ENCODE peak calls at places on chromosome 4, in eight cellular contexts. One of them, this sample, is unnamed.

GRCh38 chr4:11904991-11905760 is 476.5 kb upstream of the HS3ST1 start:
- DNase-seq in osteoblast: no peak
- DNase-seq in right lobe of liver: no peak
- DNase-seq in uterus: no peak
- DNase-seq in neural progenitor cell: no peak
- DNase-seq in cardiac muscle cell: peak; percentile 7
- DNase-seq in right atrium auricular region: no peak
- DNase-seq in transverse colon: no peak
- DNase-seq in this sample: no peak

GRCh38 chr4:40526741-40527140 is 102.9 kb downstream of the RBM47 start:
- DNase-seq in osteoblast: no peak
- DNase-seq in cardiac muscle cell: no peak
- DNase-seq in uterus: no peak
- DNase-seq in transverse colon: no peak
- DNase-seq in right lobe of liver: no peak
- DNase-seq in neural progenitor cell: no peak
- DNase-seq in right atrium auricular region: no peak
- DNase-seq in this sample: no peak

GRCh38 chr4:80070880-80071620 is 2.0 kb downstream of the ANTXR2 start:
- DNase-seq in osteoblast: peak; percentile 23
- DNase-seq in cardiac muscle cell: no peak
- DNase-seq in uterus: no peak
- DNase-seq in right atrium auricular region: no peak
- DNase-seq in transverse colon: no peak
- DNase-seq in right lobe of liver: no peak
- DNase-seq in neural progenitor cell: no peak
- DNase-seq in this sample: no peak

GRCh38 chr4:82352825-82353370 is 20.9 kb downstream of the HNRNPD start:
- DNase-seq in uterus: no peak
- DNase-seq in neural progenitor cell: no peak
- DNase-seq in cardiac muscle cell: no peak
- DNase-seq in osteoblast: no peak
- DNase-seq in right atrium auricular region: no peak
- DNase-seq in transverse colon: no peak
- DNase-seq in right lobe of liver: no peak
- DNase-seq in this sample: no peak

GRCh38 chr4:47224361-47224760 is 193.0 kb downstream of the GABRB1 start:
- DNase-seq in uterus: no peak
- DNase-seq in right lobe of liver: no peak
- DNase-seq in transverse colon: no peak
- DNase-seq in osteoblast: no peak
- DNase-seq in right atrium auricular region: no peak
- DNase-seq in neural progenitor cell: no peak
- DNase-seq in cardiac muscle cell: no peak
- DNase-seq in this sample: no peak

GRCh38 chr4:143025111-143025704 is 159.5 kb upstream of the USP38 start:
- DNase-seq in right lobe of liver: no peak
- DNase-seq in neural progenitor cell: peak; percentile 54
- DNase-seq in osteoblast: peak; percentile 82
- DNase-seq in cardiac muscle cell: peak; percentile 10
- DNase-seq in transverse colon: no peak
- DNase-seq in uterus: no peak
- DNase-seq in right atrium auricular region: no peak
- DNase-seq in this sample: no peak

GRCh38 chr4:175066923-175067627 is 148.9 kb downstream of the ADAM29 start:
- DNase-seq in cardiac muscle cell: no peak
- DNase-seq in uterus: no peak
- DNase-seq in neural progenitor cell: no peak
- DNase-seq in osteoblast: no peak
- DNase-seq in right lobe of liver: no peak
- DNase-seq in right atrium auricular region: no peak
- DNase-seq in transverse colon: no peak
- DNase-seq in this sample: no peak

GRCh38 chr4:44446801-44447562 is 1.6 kb downstream of the KCTD8 start:
- DNase-seq in neural progenitor cell: peak; percentile 36
- DNase-seq in osteoblast: peak; percentile 57
- DNase-seq in cardiac muscle cell: no peak
- DNase-seq in right atrium auricular region: no peak
- DNase-seq in right lobe of liver: no peak
- DNase-seq in uterus: no peak
- DNase-seq in transverse colon: no peak
- DNase-seq in this sample: no peak

GRCh38 chr4:141388483-141388882 is 167.8 kb downstream of the ZNF330 start:
- DNase-seq in cardiac muscle cell: no peak
- DNase-seq in uterus: no peak
- DNase-seq in right lobe of liver: no peak
- DNase-seq in transverse colon: no peak
- DNase-seq in osteoblast: peak; percentile 78
- DNase-seq in neural progenitor cell: no peak
- DNase-seq in right atrium auricular region: no peak
- DNase-seq in this sample: no peak

GRCh38 chr4:109302366-109303140 is at the start of gene COL25A1:
- DNase-seq in right lobe of liver: peak; percentile 45
- DNase-seq in transverse colon: peak; percentile 11
- DNase-seq in cardiac muscle cell: peak; percentile 97
- DNase-seq in osteoblast: peak; percentile 85
- DNase-seq in neural progenitor cell: peak; percentile 95
- DNase-seq in right atrium auricular region: no peak
- DNase-seq in uterus: peak; percentile 43
- DNase-seq in this sample: peak; percentile 87

GRCh38 chr4:675036-675804 is 878 bp downstream of the MYL5 start:
- DNase-seq in right atrium auricular region: no peak
- DNase-seq in neural progenitor cell: no peak
- DNase-seq in right lobe of liver: no peak
- DNase-seq in osteoblast: peak; percentile 94
- DNase-seq in transverse colon: peak; percentile 21
- DNase-seq in cardiac muscle cell: no peak
- DNase-seq in uterus: no peak
- DNase-seq in this sample: no peak

GRCh38 chr4:175807596-175807995 is 4.5 kb downstream of the GPM6A start:
- DNase-seq in cardiac muscle cell: no peak
- DNase-seq in neural progenitor cell: no peak
- DNase-seq in right lobe of liver: no peak
- DNase-seq in osteoblast: no peak
- DNase-seq in uterus: no peak
- DNase-seq in right atrium auricular region: no peak
- DNase-seq in transverse colon: no peak
- DNase-seq in this sample: no peak

GRCh38 chr4:180641495-180641894 is 1601.7 kb upstream of the TENM3 start:
- DNase-seq in osteoblast: no peak
- DNase-seq in transverse colon: no peak
- DNase-seq in right atrium auricular region: no peak
- DNase-seq in uterus: no peak
- DNase-seq in right lobe of liver: no peak
- DNase-seq in neural progenitor cell: no peak
- DNase-seq in cardiac muscle cell: no peak
- DNase-seq in this sample: no peak

GRCh38 chr4:158914178-158914577 is 145.4 kb downstream of the FNIP2 start:
- DNase-seq in neural progenitor cell: no peak
- DNase-seq in cardiac muscle cell: no peak
- DNase-seq in uterus: no peak
- DNase-seq in right atrium auricular region: no peak
- DNase-seq in transverse colon: no peak
- DNase-seq in osteoblast: peak; percentile 61
- DNase-seq in right lobe of liver: no peak
- DNase-seq in this sample: no peak

GRCh38 chr4:163688856-163689255 is 194.4 kb downstream of the TMA16 start:
- DNase-seq in cardiac muscle cell: no peak
- DNase-seq in transverse colon: no peak
- DNase-seq in right atrium auricular region: no peak
- DNase-seq in osteoblast: no peak
- DNase-seq in uterus: no peak
- DNase-seq in right lobe of liver: no peak
- DNase-seq in neural progenitor cell: no peak
- DNase-seq in this sample: no peak

GRCh38 chr4:39255916-39256315 is 73.6 kb downstream of the WDR19 start:
- DNase-seq in uterus: no peak
- DNase-seq in transverse colon: no peak
- DNase-seq in cardiac muscle cell: no peak
- DNase-seq in right atrium auricular region: no peak
- DNase-seq in osteoblast: no peak
- DNase-seq in neural progenitor cell: no peak
- DNase-seq in right lobe of liver: no peak
- DNase-seq in this sample: no peak

GRCh38 chr4:184977747-184978146 is 40.5 kb upstream of the HELT start:
- DNase-seq in transverse colon: no peak
- DNase-seq in right atrium auricular region: no peak
- DNase-seq in uterus: no peak
- DNase-seq in neural progenitor cell: no peak
- DNase-seq in right lobe of liver: no peak
- DNase-seq in cardiac muscle cell: no peak
- DNase-seq in osteoblast: no peak
- DNase-seq in this sample: no peak

GRCh38 chr4:108010167-108010566 is 20.5 kb downstream of the HADH start:
- DNase-seq in transverse colon: no peak
- DNase-seq in cardiac muscle cell: no peak
- DNase-seq in osteoblast: peak; percentile 88
- DNase-seq in uterus: no peak
- DNase-seq in right atrium auricular region: no peak
- DNase-seq in right lobe of liver: no peak
- DNase-seq in neural progenitor cell: no peak
- DNase-seq in this sample: no peak

GRCh38 chr4:6607368-6608050 is 32.5 kb downstream of the MAN2B2 start:
- DNase-seq in neural progenitor cell: no peak
- DNase-seq in cardiac muscle cell: no peak
- DNase-seq in uterus: no peak
- DNase-seq in osteoblast: peak; percentile 55
- DNase-seq in right atrium auricular region: no peak
- DNase-seq in right lobe of liver: no peak
- DNase-seq in transverse colon: no peak
- DNase-seq in this sample: no peak

GRCh38 chr4:76208005-76208765 is 5.4 kb downstream of the SCARB2 start:
- DNase-seq in neural progenitor cell: no peak
- DNase-seq in uterus: peak; percentile 73
- DNase-seq in osteoblast: peak; percentile 88
- DNase-seq in cardiac muscle cell: no peak
- DNase-seq in transverse colon: peak; percentile 82
- DNase-seq in right lobe of liver: peak; percentile 81
- DNase-seq in right atrium auricular region: peak; percentile 93
- DNase-seq in this sample: peak; percentile 84

GRCh38 chr4:48767055-48767454 is 13.0 kb downstream of the FRYL start:
- DNase-seq in right lobe of liver: no peak
- DNase-seq in uterus: no peak
- DNase-seq in cardiac muscle cell: no peak
- DNase-seq in osteoblast: no peak
- DNase-seq in right atrium auricular region: no peak
- DNase-seq in neural progenitor cell: no peak
- DNase-seq in transverse colon: no peak
- DNase-seq in this sample: no peak

DNA sequence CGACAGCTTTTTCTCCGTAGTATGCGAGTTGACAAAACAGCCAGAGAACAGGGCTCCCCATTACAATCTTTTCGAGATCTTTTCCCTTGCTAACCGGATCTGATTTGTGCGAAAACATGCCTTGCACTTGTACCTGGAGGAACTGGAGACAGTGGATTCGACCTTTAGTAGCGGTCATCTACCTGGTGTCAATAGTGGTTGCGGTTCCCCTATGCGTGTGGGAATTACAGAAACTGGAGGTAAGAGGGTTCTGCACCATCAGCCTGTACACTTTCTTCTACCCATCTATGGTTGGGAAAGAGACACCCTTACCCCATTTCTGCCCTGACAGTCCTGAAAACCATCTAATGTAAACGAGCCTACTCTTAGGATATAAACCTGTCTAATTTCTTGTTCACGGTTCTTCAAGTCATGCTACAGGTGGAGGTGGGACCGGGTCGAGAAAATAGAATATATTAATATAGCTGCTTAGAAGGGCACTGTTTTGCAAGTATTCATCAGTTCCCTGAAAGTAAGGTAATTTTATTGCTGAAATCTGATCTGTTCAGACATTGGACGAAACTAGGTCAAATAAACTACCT is 734 bp downstream of the TMEM184C start:
- DNase-seq in neural progenitor cell: no peak
- DNase-seq in osteoblast: no peak
- DNase-seq in uterus: no peak
- DNase-seq in cardiac muscle cell: no peak
- DNase-seq in right atrium auricular region: no peak
- DNase-seq in transverse colon: no peak
- DNase-seq in right lobe of liver: no peak
- DNase-seq in this sample: no peak
- H3K4me1 ChIP-seq in neural progenitor cell: peaks cover 16% of the 10 kb centered on the region
- H3K4me1 ChIP-seq in osteoblast: peaks cover 17% of the 10 kb centered on the region
- H3K4me1 ChIP-seq in uterus: no peaks in the 10 kb centered on the region
- H3K4me1 ChIP-seq in cardiac muscle cell: peaks cover 14% of the 10 kb centered on the region
- H3K4me1 ChIP-seq in right atrium auricular region: no peaks in the 10 kb centered on the region
- H3K4me1 ChIP-seq in transverse colon: peaks cover 44% of the 10 kb centered on the region
- H3K4me1 ChIP-seq in right lobe of liver: no peaks in the 10 kb centered on the region
- H3K4me1 ChIP-seq in this sample: peaks cover 25% of the 10 kb centered on the region

DNA sequence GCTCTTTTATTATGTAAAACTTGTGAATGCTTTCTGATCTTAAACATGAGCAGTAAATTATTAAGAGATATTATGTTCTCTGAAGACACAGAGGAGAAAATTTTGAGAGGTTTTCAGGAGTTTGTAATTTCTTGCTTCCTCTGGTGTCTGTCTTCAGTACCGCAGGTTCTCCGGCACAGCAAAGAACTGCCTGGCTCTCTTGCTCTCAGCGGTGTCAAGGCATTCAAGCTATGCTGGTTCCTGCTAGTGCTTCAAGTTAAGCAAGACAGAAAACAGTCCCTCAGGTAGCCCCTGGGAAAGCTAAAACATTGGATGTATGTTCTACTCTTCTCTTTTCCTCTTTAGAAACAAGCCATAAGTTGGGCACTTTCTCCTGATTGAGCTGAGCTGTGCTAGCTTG is 120.2 kb upstream of the CENPE start:
- DNase-seq in right lobe of liver: no peak
- DNase-seq in cardiac muscle cell: no peak
- DNase-seq in osteoblast: no peak
- DNase-seq in uterus: no peak
- DNase-seq in right atrium auricular region: no peak
- DNase-seq in neural progenitor cell: no peak
- DNase-seq in transverse colon: no peak
- DNase-seq in this sample: no peak
- TF ChIP-seq CTCF in right lobe of liver: no peak
- TF ChIP-seq CTCF in cardiac muscle cell: no peak
- TF ChIP-seq CTCF in osteoblast: no peak
- TF ChIP-seq CTCF in uterus: no peak
- TF ChIP-seq CTCF in right atrium auricular region: no peak
- TF ChIP-seq CTCF in neural progenitor cell: no peak
- TF ChIP-seq CTCF in transverse colon: no peak
- TF ChIP-seq CTCF in this sample: no peak

DNA sequence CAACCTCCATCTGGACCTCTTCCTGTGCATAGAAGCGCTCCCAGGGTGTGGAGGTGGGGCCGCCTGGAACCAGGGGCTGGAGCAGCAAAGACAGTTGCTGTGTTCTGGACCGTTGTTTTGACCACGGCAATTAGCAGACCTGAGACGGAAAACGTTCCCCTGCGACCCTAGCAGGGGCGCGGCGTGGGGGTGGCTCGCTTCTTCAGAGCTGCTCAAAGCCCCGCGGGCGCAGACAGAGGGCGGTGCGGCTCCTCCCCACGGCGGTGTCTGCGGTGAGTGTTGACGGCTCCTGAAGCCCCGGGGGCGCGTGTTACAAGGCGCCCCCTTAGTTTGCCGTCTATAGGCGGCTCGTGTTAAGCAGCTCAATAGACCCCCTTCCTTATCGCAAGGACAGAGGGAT is 79.2 kb downstream of the TRIML1 start:
- DNase-seq in cardiac muscle cell: no peak
- DNase-seq in right atrium auricular region: no peak
- DNase-seq in transverse colon: no peak
- DNase-seq in right lobe of liver: no peak
- DNase-seq in neural progenitor cell: peak; percentile 45
- DNase-seq in uterus: no peak
- DNase-seq in osteoblast: no peak
- DNase-seq in this sample: peak; percentile 20
- H3K4me3 ChIP-seq in cardiac muscle cell: no peak overlapping the region
- H3K4me3 ChIP-seq in right atrium auricular region: no peak overlapping the region
- H3K4me3 ChIP-seq in transverse colon: no peak overlapping the region
- H3K4me3 ChIP-seq in right lobe of liver: no peak overlapping the region
- H3K4me3 ChIP-seq in neural progenitor cell: peak overlapping the region; percentile 24
- H3K4me3 ChIP-seq in uterus: no peak overlapping the region
- H3K4me3 ChIP-seq in osteoblast: no peak overlapping the region
- H3K4me3 ChIP-seq in this sample: peak overlapping the region; percentile 43

GRCh38 chr4:113582737-113583136 is 178.8 kb downstream of the CAMK2D start:
- DNase-seq in uterus: no peak
- DNase-seq in cardiac muscle cell: peak; percentile 45
- DNase-seq in osteoblast: no peak
- DNase-seq in neural progenitor cell: no peak
- DNase-seq in right atrium auricular region: peak; percentile 75
- DNase-seq in transverse colon: no peak
- DNase-seq in right lobe of liver: no peak
- DNase-seq in this sample: no peak
- H3K4me1 ChIP-seq in uterus: peaks cover 4% of the 10 kb centered on the region
- H3K4me1 ChIP-seq in cardiac muscle cell: peaks cover 42% of the 10 kb centered on the region
- H3K4me1 ChIP-seq in osteoblast: peaks cover 15% of the 10 kb centered on the region
- H3K4me1 ChIP-seq in neural progenitor cell: peaks cover 11% of the 10 kb centered on the region
- H3K4me1 ChIP-seq in right atrium auricular region: no peaks in the 10 kb centered on the region
- H3K4me1 ChIP-seq in transverse colon: peaks cover 27% of the 10 kb centered on the region
- H3K4me1 ChIP-seq in right lobe of liver: no peaks in the 10 kb centered on the region
- H3K4me1 ChIP-seq in this sample: no peaks in the 10 kb centered on the region

This sample was measured in testis.